ENCODE peak calls at places on chromosomes 12 and 14, in ten cellular contexts. K is NCI-H1092 treated with DMSO at 0.1 percent for 48 hours; F is posterior cingulate gyrus; B is suprapubic skin; A is cardiac fibroblast; W is NCI-H774; M is amniotic stem cell; U is heart left ventricle; C is SW480; O is activated naive CD4-positive, alpha-beta T cell treated with anti-CD3 and anti-CD28 coated beads, Interleukin-2, amount 10 ng/mL, durations not matched to agents 7 days and 5 days. G is an unnamed sample.

GRCh38 chr14:63677891-63678379 is 36.3 kb upstream of the WDR89 start:
- DNase-seq in M (peak), B (no peak), W (no peak), A (peak), O (no peak), C (no peak), F (no peak), U (no peak), K (no peak), G (no peak)

GRCh38 chr14:44352212-44352611 is 154.9 kb downstream of the FSCB start:
- DNase-seq in K (no peak), O (no peak), U (no peak), W (no peak), M (no peak), B (no peak), F (no peak), C (no peak), A (no peak), G (no peak)

GRCh38 chr14:92451245-92451644 is 62.3 kb upstream of the RIN3 start:
- DNase-seq in A (no peak), O (no peak), M (no peak), F (no peak), W (no peak), C (no peak), B (no peak), U (no peak), K (no peak), G (no peak)

GRCh38 chr12:63037721-63038120 is 102.8 kb upstream of the PPM1H start:
- DNase-seq in B (no peak), M (no peak), A (no peak), W (no peak), U (no peak), C (no peak), K (peak), F (no peak), O (no peak), G (no peak)

GRCh38 chr14:104871145-104871655 is 6.1 kb downstream of the CEP170B start:
- DNase-seq in F (no peak), A (no peak), W (no peak), O (no peak), C (no peak), M (no peak), B (no peak), K (no peak), U (no peak), G (no peak)

GRCh38 chr12:25388216-25388615 is 137.5 kb upstream of the KRAS start:
- DNase-seq in C (peak), A (no peak), M (no peak), U (no peak), K (no peak), F (no peak), B (no peak), W (no peak), O (peak), G (no peak)

GRCh38 chr12:80504389-80505153 is 60.5 kb downstream of the PTPRQ start:
- DNase-seq in A (no peak), K (no peak), F (no peak), U (no peak), M (no peak), C (no peak), W (no peak), B (no peak), O (no peak), G (no peak)

GRCh38 chr12:70876952-70877351 is 43.6 kb downstream of the PTPRR start:
- DNase-seq in U (no peak), O (no peak), W (no peak), C (no peak), F (no peak), M (no peak), B (no peak), A (peak), K (no peak), G (no peak)

GRCh38 chr14:23070262-23071129 is 13.2 kb upstream of the CDH24 start:
- DNase-seq in M (no peak), B (peak), O (no peak), A (no peak), K (no peak), F (no peak), U (no peak), C (no peak), W (no peak), G (no peak)

GRCh38 chr14:89357655-89358297 is 59.3 kb downstream of the FOXN3 start:
- DNase-seq in F (no peak), A (no peak), C (no peak), W (no peak), O (no peak), U (no peak), M (no peak), B (no peak), K (no peak), G (no peak)

GRCh38 chr12:110889361-110889760 is 31.0 kb downstream of the MYL2 start:
- DNase-seq in O (no peak), W (no peak), M (no peak), A (no peak), C (no peak), K (no peak), U (no peak), F (no peak), B (no peak), G (no peak)

GRCh38 chr12:117192057-117192456 is 1.8 kb upstream of the FBXO21 start:
- DNase-seq in O (no peak), U (no peak), F (no peak), K (no peak), C (peak), B (peak), A (peak), W (no peak), M (no peak), G (no peak)

GRCh38 chr12:6369916-6370575 is 5.3 kb downstream of the SCNN1A start:
- DNase-seq in W (no peak), M (no peak), B (no peak), K (no peak), O (no peak), U (no peak), F (no peak), C (no peak), A (peak), G (no peak)

GRCh38 chr12:65123435-65124063 is 2.4 kb upstream of the WIF1 start:
- DNase-seq in F (no peak), C (peak), O (peak), W (peak), B (no peak), U (no peak), K (peak), M (peak), A (peak), G (no peak)

GRCh38 chr12:114835031-114835430 is 151.1 kb upstream of the TBX3 start:
- DNase-seq in U (no peak), C (peak), A (peak), M (peak), B (no peak), W (no peak), K (no peak), F (no peak), O (no peak), G (no peak)

GRCh38 chr14:26849514-26849913 is 251.7 kb upstream of the NOVA1 start:
- DNase-seq in C (no peak), M (no peak), K (no peak), F (no peak), B (no peak), U (no peak), O (no peak), A (no peak), W (no peak), G (no peak)

G was measured in cardiac septum.